ENCODE peak calls at places on chromosomes 3 and 15, in nine cellular contexts. S is A673; X is stomach; C is keratinocyte; A is AG04449; I is GM12864; V is CD8-positive, alpha-beta memory T cell; Q is fibroblast of pulmonary artery; F is cardiac muscle cell. D is an unnamed sample.

GRCh38 chr3:152159328-152159727 is 109.4 kb upstream of the MBNL1 start:
- DNase-seq in C (no peak), S (no peak), X (no peak), A (peak; percentile 73), Q (peak; percentile 67), F (peak; percentile 50), V (no peak), I (no peak), D (no peak)

GRCh38 chr15:80991446-80991845 is 1.8 kb upstream of the MESD start:
- DNase-seq in F (peak; percentile 72), Q (peak; percentile 72), X (no peak), A (no peak), S (no peak), I (no peak), C (no peak), V (no peak), D (peak; percentile 18)

GRCh38 chr3:196989721-196990262 is 21.2 kb upstream of the PIGZ start:
- DNase-seq in S (no peak), F (no peak), I (no peak), V (no peak), A (no peak), Q (no peak), X (no peak), C (no peak), D (no peak)

GRCh38 chr3:13424865-13425605 is 4.9 kb upstream of the NUP210 start:
- DNase-seq in S (no peak), V (no peak), Q (no peak), X (no peak), A (no peak), I (no peak), C (no peak), F (no peak), D (no peak)

GRCh38 chr15:78396976-78397375 is 41.0 kb upstream of the IREB2 start:
- DNase-seq in S (no peak), F (peak; percentile 63), I (no peak), V (no peak), C (no peak), X (peak; percentile 94), Q (peak; percentile 38), A (no peak), D (no peak)

GRCh38 chr15:78061963-78062427 is 15.5 kb downstream of the TBC1D2B start:
- DNase-seq in F (peak; percentile 55), X (no peak), I (no peak), Q (peak; percentile 45), V (no peak), S (peak; percentile 69), A (no peak), C (no peak), D (peak; percentile 70)

GRCh38 chr3:182482692-182483091 is 310.6 kb upstream of the ATP11B start:
- DNase-seq in F (no peak), X (no peak), C (no peak), A (no peak), I (no peak), S (no peak), V (no peak), Q (no peak), D (no peak)

GRCh38 chr15:40755821-40756220 is 767 bp upstream of the RMDN3 start:
- DNase-seq in I (no peak), V (no peak), S (peak; percentile 14), F (no peak), Q (no peak), A (no peak), C (no peak), X (no peak), D (peak; percentile 15)

GRCh38 chr3:189641776-189642175 is 10.6 kb downstream of the TP63 start:
- DNase-seq in I (no peak), A (no peak), V (no peak), F (no peak), Q (no peak), C (no peak), X (no peak), S (no peak), D (no peak)

GRCh38 chr3:58621086-58621830 is 44.1 kb upstream of the FAM107A start:
- DNase-seq in I (no peak), C (no peak), Q (no peak), F (no peak), S (no peak), V (no peak), X (no peak), A (no peak), D (no peak)

GRCh38 chr15:56978898-56979662 is 60.6 kb downstream of the TCF12 start:
- DNase-seq in Q (no peak), V (no peak), A (peak; percentile 41), X (no peak), I (no peak), F (no peak), C (peak; percentile 30), S (no peak), D (no peak)

GRCh38 chr3:69178838-69179739 is 56.7 kb upstream of the LMOD3 start:
- DNase-seq in A (no peak), Q (peak; percentile 50), S (no peak), X (no peak), I (no peak), V (no peak), C (peak; percentile 41), F (peak; percentile 33), D (no peak)

GRCh38 chr15:58748040-58748786 is 1.3 kb downstream of the ADAM10 start:
- DNase-seq in S (no peak), Q (no peak), X (no peak), A (no peak), I (no peak), F (no peak), C (no peak), V (no peak), D (peak; percentile 70)

GRCh38 chr15:58274885-58275284 is 136.7 kb downstream of the AQP9 start:
- DNase-seq in C (no peak), F (no peak), V (no peak), S (no peak), X (peak; percentile 40), I (no peak), A (no peak), Q (no peak), D (no peak)

GRCh38 chr15:99239545-99240198 is 9.7 kb downstream of the TTC23 start:
- DNase-seq in S (no peak), I (no peak), F (no peak), A (no peak), X (no peak), Q (no peak), C (no peak), V (no peak), D (no peak)

GRCh38 chr15:90019611-90020010 is 18.5 kb downstream of the ZNF710 start:
- DNase-seq in A (no peak), Q (no peak), S (no peak), X (no peak), V (no peak), I (no peak), C (no peak), F (no peak), D (no peak)
- H3K4me3 ChIP-seq in A (no peak overlapping the region), Q (no peak overlapping the region), S (no peak overlapping the region), X (no peak overlapping the region), V (no peak overlapping the region), I (no peak overlapping the region), C (no peak overlapping the region), F (no peak overlapping the region), D (no peak overlapping the region)

DNA sequence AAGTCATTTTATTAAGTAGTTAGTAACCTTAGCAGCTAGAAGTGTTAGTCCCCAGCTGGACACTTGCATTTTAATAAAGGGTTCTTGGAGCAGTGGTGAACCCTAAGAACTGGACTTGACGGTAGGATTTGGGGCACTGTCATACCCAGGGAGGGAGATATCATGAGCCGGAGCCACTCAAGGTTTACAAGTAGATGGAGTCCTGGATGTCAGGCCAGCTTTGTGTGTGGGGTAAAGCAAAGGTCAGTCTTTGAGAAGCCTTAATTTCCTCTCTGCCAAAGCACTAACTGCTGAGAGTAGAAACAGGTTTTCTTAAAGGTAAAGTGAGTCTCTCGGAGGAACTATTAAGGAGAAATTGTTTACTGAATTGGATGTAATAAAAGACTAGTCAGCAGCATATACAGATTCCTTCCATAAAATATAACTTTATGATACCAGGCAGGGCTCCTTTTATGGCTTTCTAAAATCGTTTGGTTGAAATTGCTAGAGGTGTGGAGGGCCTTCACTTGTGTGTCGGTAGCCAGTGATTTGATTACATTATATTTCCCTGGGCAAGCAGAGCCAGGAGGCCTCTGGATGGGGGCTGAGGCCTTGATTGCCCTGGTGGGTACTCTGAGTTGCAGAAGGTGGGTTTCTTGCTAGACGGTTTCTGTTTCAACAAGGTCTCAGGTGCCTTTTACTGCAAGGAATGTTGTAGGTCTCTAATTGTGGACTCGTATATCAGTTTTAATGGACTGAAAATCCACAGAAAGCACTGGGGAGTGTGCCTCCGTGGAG is 23.1 kb downstream of the SQOR start:
- DNase-seq in C (no peak), F (no peak), V (no peak), S (no peak), I (no peak), Q (no peak), X (no peak), A (no peak), D (no peak)
- H3K4me3 ChIP-seq in C (no peak overlapping the region), F (no peak overlapping the region), V (no peak overlapping the region), S (no peak overlapping the region), I (no peak overlapping the region), Q (no peak overlapping the region), X (no peak overlapping the region), A (no peak overlapping the region), D (no peak overlapping the region)

GRCh38 chr15:85766007-85766831 is 28.5 kb downstream of the KLHL25 start:
- DNase-seq in I (no peak), A (no peak), Q (no peak), F (no peak), V (no peak), C (no peak), S (no peak), X (no peak), D (no peak)

GRCh38 chr15:85764304-85764633 is 30.5 kb downstream of the KLHL25 start:
- DNase-seq in I (no peak), V (no peak), Q (no peak), S (no peak), A (no peak), F (no peak), C (no peak), X (no peak), D (no peak)

GRCh38 chr15:85763557-85764303 is 31.0 kb downstream of the KLHL25 start:
- DNase-seq in X (no peak), A (no peak), S (no peak), V (no peak), I (no peak), F (no peak), Q (no peak), C (no peak), D (no peak)

GRCh38 chr15:85763157-85763556 is 31.6 kb downstream of the KLHL25 start:
- DNase-seq in Q (no peak), V (no peak), C (no peak), X (no peak), F (no peak), I (no peak), A (no peak), S (no peak), D (no peak)

GRCh38 chr15:85764649-85765277 is 30.0 kb downstream of the KLHL25 start:
- DNase-seq in S (no peak), X (no peak), F (peak; percentile 58), I (no peak), V (no peak), Q (peak; percentile 49), C (no peak), A (no peak), D (no peak)
- H3K4me3 ChIP-seq in S (no peak overlapping the region), X (no peak overlapping the region), F (no peak overlapping the region), I (no peak overlapping the region), V (no peak overlapping the region), Q (no peak overlapping the region), C (no peak overlapping the region), A (no peak overlapping the region), D (no peak overlapping the region)

DNA sequence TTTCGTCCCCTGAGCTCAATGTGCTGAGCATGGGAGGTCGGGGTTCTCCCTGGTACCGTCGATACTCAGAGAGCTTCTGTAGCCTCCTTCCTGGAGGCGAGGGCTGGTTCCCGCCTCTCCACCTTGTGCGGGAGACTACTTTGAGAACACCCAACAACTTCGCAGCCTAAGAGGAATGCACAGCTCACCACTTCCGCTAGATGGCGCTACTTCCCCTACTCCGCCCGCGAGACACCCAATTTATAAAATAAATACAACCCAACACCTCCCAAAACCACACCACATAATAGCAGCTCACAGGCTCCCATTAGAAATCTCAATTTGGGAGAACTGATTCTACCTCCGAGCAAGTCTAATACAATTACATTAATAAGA is 1.2 kb downstream of the RGMA start:
- DNase-seq in X (peak; percentile 70), I (peak; percentile 12), S (peak; percentile 83), V (peak; percentile 64), F (peak; percentile 72), A (no peak), Q (peak; percentile 63), C (peak; percentile 35), D (peak; percentile 86)
- H3K4me3 ChIP-seq in X (peak overlapping the region; percentile 68), I (no peak overlapping the region), S (peak overlapping the region; percentile 47), V (peak overlapping the region; percentile 21), F (peak overlapping the region; percentile 27), A (no peak overlapping the region), Q (no peak overlapping the region), C (peak overlapping the region; percentile 49), D (peak overlapping the region; percentile 59)

D was measured in DND-41.